ENCODE peak calls at places on chromosomes 4 and X, in ten cellular contexts. One of them, this sample, is unnamed.

GRCh38 chr4:188903995-188904394 is 764.8 kb downstream of the TRIML1 start:
- DNase-seq in SK-N-SH: no peak
- DNase-seq in kidney epithelial cell: no peak
- DNase-seq in heart right ventricle: no peak
- DNase-seq in astrocyte of the spinal cord: no peak
- DNase-seq in transverse colon: no peak
- DNase-seq in tibial nerve: no peak
- DNase-seq in fibroblast of pulmonary artery: no peak
- DNase-seq in AG10803: no peak
- DNase-seq in keratinocyte: no peak
- DNase-seq in this sample: no peak

GRCh38 chr4:110586137-110586850 is 36.6 kb downstream of the PITX2 start:
- DNase-seq in SK-N-SH: peak
- DNase-seq in kidney epithelial cell: peak
- DNase-seq in heart right ventricle: no peak
- DNase-seq in astrocyte of the spinal cord: peak
- DNase-seq in transverse colon: no peak
- DNase-seq in tibial nerve: no peak
- DNase-seq in fibroblast of pulmonary artery: peak
- DNase-seq in AG10803: peak
- DNase-seq in keratinocyte: no peak
- DNase-seq in this sample: peak

GRCh38 chr4:2105559-2105958 is 46.4 kb downstream of the NAT8L start:
- DNase-seq in SK-N-SH: no peak
- DNase-seq in kidney epithelial cell: no peak
- DNase-seq in heart right ventricle: no peak
- DNase-seq in astrocyte of the spinal cord: no peak
- DNase-seq in transverse colon: no peak
- DNase-seq in tibial nerve: no peak
- DNase-seq in fibroblast of pulmonary artery: peak
- DNase-seq in AG10803: peak
- DNase-seq in keratinocyte: no peak
- DNase-seq in this sample: peak

GRCh38 chr4:117692538-117692937 is 341.7 kb upstream of the NDST3 start:
- DNase-seq in SK-N-SH: no peak
- DNase-seq in kidney epithelial cell: no peak
- DNase-seq in heart right ventricle: no peak
- DNase-seq in astrocyte of the spinal cord: no peak
- DNase-seq in transverse colon: no peak
- DNase-seq in tibial nerve: no peak
- DNase-seq in fibroblast of pulmonary artery: no peak
- DNase-seq in AG10803: no peak
- DNase-seq in keratinocyte: no peak
- DNase-seq in this sample: no peak

GRCh38 chrX:149867488-149867887 is 13.5 kb upstream of the MAGEA8 start:
- DNase-seq in SK-N-SH: no peak
- DNase-seq in kidney epithelial cell: no peak
- DNase-seq in heart right ventricle: no peak
- DNase-seq in astrocyte of the spinal cord: no peak
- DNase-seq in transverse colon: no peak
- DNase-seq in tibial nerve: no peak
- DNase-seq in fibroblast of pulmonary artery: no peak
- DNase-seq in AG10803: no peak
- DNase-seq in keratinocyte: no peak
- DNase-seq in this sample: no peak

GRCh38 chrX:151754042-151754419 is 19.5 kb downstream of the CNGA2 start:
- DNase-seq in SK-N-SH: no peak
- DNase-seq in kidney epithelial cell: peak
- DNase-seq in heart right ventricle: no peak
- DNase-seq in astrocyte of the spinal cord: peak
- DNase-seq in transverse colon: no peak
- DNase-seq in tibial nerve: no peak
- DNase-seq in fibroblast of pulmonary artery: peak
- DNase-seq in AG10803: peak
- DNase-seq in keratinocyte: peak
- DNase-seq in this sample: peak

GRCh38 chr4:176444741-176445140 is 125.0 kb downstream of the SPCS3 start:
- DNase-seq in SK-N-SH: no peak
- DNase-seq in kidney epithelial cell: no peak
- DNase-seq in heart right ventricle: no peak
- DNase-seq in astrocyte of the spinal cord: peak
- DNase-seq in transverse colon: no peak
- DNase-seq in tibial nerve: no peak
- DNase-seq in fibroblast of pulmonary artery: peak
- DNase-seq in AG10803: peak
- DNase-seq in keratinocyte: no peak
- DNase-seq in this sample: peak

GRCh38 chr4:13527192-13527982 is 16.9 kb downstream of the NKX3-2 start:
- DNase-seq in SK-N-SH: peak
- DNase-seq in kidney epithelial cell: no peak
- DNase-seq in heart right ventricle: no peak
- DNase-seq in astrocyte of the spinal cord: no peak
- DNase-seq in transverse colon: no peak
- DNase-seq in tibial nerve: no peak
- DNase-seq in fibroblast of pulmonary artery: no peak
- DNase-seq in AG10803: no peak
- DNase-seq in keratinocyte: no peak
- DNase-seq in this sample: peak

GRCh38 chr4:154928640-154929257 is 147.7 kb downstream of the RBM46 start:
- DNase-seq in SK-N-SH: peak
- DNase-seq in kidney epithelial cell: peak
- DNase-seq in heart right ventricle: no peak
- DNase-seq in astrocyte of the spinal cord: peak
- DNase-seq in transverse colon: no peak
- DNase-seq in tibial nerve: no peak
- DNase-seq in fibroblast of pulmonary artery: peak
- DNase-seq in AG10803: peak
- DNase-seq in keratinocyte: no peak
- DNase-seq in this sample: peak

GRCh38 chr4:80097395-80098177 is 24.6 kb upstream of the ANTXR2 start:
- DNase-seq in SK-N-SH: peak
- DNase-seq in kidney epithelial cell: no peak
- DNase-seq in heart right ventricle: peak
- DNase-seq in astrocyte of the spinal cord: peak
- DNase-seq in transverse colon: peak
- DNase-seq in tibial nerve: peak
- DNase-seq in fibroblast of pulmonary artery: peak
- DNase-seq in AG10803: peak
- DNase-seq in keratinocyte: peak
- DNase-seq in this sample: peak

GRCh38 chrX:110182362-110182761 is 135.5 kb downstream of the AMMECR1 start:
- DNase-seq in SK-N-SH: no peak
- DNase-seq in kidney epithelial cell: no peak
- DNase-seq in heart right ventricle: no peak
- DNase-seq in astrocyte of the spinal cord: no peak
- DNase-seq in transverse colon: no peak
- DNase-seq in tibial nerve: no peak
- DNase-seq in fibroblast of pulmonary artery: no peak
- DNase-seq in AG10803: peak
- DNase-seq in keratinocyte: no peak
- DNase-seq in this sample: peak

GRCh38 chrX:63250253-63250868 is 100.8 kb downstream of the SPIN4 start:
- DNase-seq in SK-N-SH: peak
- DNase-seq in kidney epithelial cell: peak
- DNase-seq in heart right ventricle: peak
- DNase-seq in astrocyte of the spinal cord: peak
- DNase-seq in transverse colon: peak
- DNase-seq in tibial nerve: peak
- DNase-seq in fibroblast of pulmonary artery: peak
- DNase-seq in AG10803: peak
- DNase-seq in keratinocyte: peak
- DNase-seq in this sample: peak

GRCh38 chrX:115632455-115632854 is 71.5 kb downstream of the PLS3 start:
- DNase-seq in SK-N-SH: no peak
- DNase-seq in kidney epithelial cell: no peak
- DNase-seq in heart right ventricle: no peak
- DNase-seq in astrocyte of the spinal cord: peak
- DNase-seq in transverse colon: no peak
- DNase-seq in tibial nerve: no peak
- DNase-seq in fibroblast of pulmonary artery: no peak
- DNase-seq in AG10803: no peak
- DNase-seq in keratinocyte: no peak
- DNase-seq in this sample: no peak

GRCh38 chr4:181528570-181529184 is 714.5 kb upstream of the TENM3 start:
- DNase-seq in SK-N-SH: peak
- DNase-seq in kidney epithelial cell: peak
- DNase-seq in heart right ventricle: peak
- DNase-seq in astrocyte of the spinal cord: peak
- DNase-seq in transverse colon: peak
- DNase-seq in tibial nerve: peak
- DNase-seq in fibroblast of pulmonary artery: peak
- DNase-seq in AG10803: peak
- DNase-seq in keratinocyte: peak
- DNase-seq in this sample: no peak

GRCh38 chr4:138658518-138658917 is 357.1 kb upstream of the NOCT start:
- DNase-seq in SK-N-SH: no peak
- DNase-seq in kidney epithelial cell: no peak
- DNase-seq in heart right ventricle: no peak
- DNase-seq in astrocyte of the spinal cord: no peak
- DNase-seq in transverse colon: no peak
- DNase-seq in tibial nerve: no peak
- DNase-seq in fibroblast of pulmonary artery: no peak
- DNase-seq in AG10803: no peak
- DNase-seq in keratinocyte: no peak
- DNase-seq in this sample: no peak

GRCh38 chrX:118637997-118638396 is 89.4 kb upstream of the IL13RA1 start:
- DNase-seq in SK-N-SH: no peak
- DNase-seq in kidney epithelial cell: no peak
- DNase-seq in heart right ventricle: no peak
- DNase-seq in astrocyte of the spinal cord: no peak
- DNase-seq in transverse colon: no peak
- DNase-seq in tibial nerve: no peak
- DNase-seq in fibroblast of pulmonary artery: peak
- DNase-seq in AG10803: no peak
- DNase-seq in keratinocyte: no peak
- DNase-seq in this sample: no peak
- TF ChIP-seq CTCF in SK-N-SH: peak
- TF ChIP-seq CTCF in kidney epithelial cell: peak
- TF ChIP-seq CTCF in heart right ventricle: peak
- TF ChIP-seq CTCF in astrocyte of the spinal cord: no peak
- TF ChIP-seq CTCF in transverse colon: peak
- TF ChIP-seq CTCF in tibial nerve: peak
- TF ChIP-seq CTCF in fibroblast of pulmonary artery: peak
- TF ChIP-seq CTCF in AG10803: peak
- TF ChIP-seq CTCF in keratinocyte: peak
- TF ChIP-seq CTCF in this sample: peak

GRCh38 chrX:85379174-85379907 is at the start of gene POF1B:
- DNase-seq in SK-N-SH: no peak
- DNase-seq in kidney epithelial cell: no peak
- DNase-seq in heart right ventricle: peak
- DNase-seq in astrocyte of the spinal cord: no peak
- DNase-seq in transverse colon: peak
- DNase-seq in tibial nerve: no peak
- DNase-seq in fibroblast of pulmonary artery: no peak
- DNase-seq in AG10803: no peak
- DNase-seq in keratinocyte: no peak
- DNase-seq in this sample: no peak
- H3K4me3 ChIP-seq in SK-N-SH: no peak
- H3K4me3 ChIP-seq in kidney epithelial cell: no peak
- H3K4me3 ChIP-seq in heart right ventricle: peak
- H3K4me3 ChIP-seq in astrocyte of the spinal cord: no peak
- H3K4me3 ChIP-seq in transverse colon: peak
- H3K4me3 ChIP-seq in tibial nerve: no peak
- H3K4me3 ChIP-seq in fibroblast of pulmonary artery: no peak
- H3K4me3 ChIP-seq in AG10803: no peak
- H3K4me3 ChIP-seq in keratinocyte: peak
- H3K4me3 ChIP-seq in this sample: no peak

DNA sequence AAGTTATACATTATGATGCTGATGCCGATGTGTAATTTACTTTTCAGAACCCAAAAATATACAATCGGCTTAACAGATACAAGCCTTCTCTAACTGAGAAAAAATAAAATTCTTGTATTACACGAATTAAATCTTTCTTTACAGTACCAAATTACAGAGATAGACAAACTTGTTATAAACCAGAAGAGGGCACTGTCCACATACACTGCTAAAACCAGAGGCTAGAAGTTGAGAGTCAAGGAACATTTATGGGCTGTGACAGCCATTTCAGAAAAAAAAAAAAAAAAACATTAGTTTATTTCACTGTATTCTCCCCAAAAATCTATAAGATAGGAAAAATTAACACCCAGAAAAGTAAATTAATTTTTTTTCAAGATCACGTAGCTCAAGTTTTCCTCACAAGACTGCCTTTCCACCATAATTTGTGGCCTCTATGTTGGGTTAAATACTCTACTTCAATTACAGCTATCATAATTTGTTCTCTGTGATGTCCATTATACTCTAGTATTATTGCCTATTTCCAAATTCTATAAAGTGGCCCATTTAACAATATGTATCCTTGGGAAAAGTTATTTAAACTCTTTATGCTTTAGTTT is 12.0 kb downstream of the EREG start:
- DNase-seq in SK-N-SH: peak
- DNase-seq in kidney epithelial cell: no peak
- DNase-seq in heart right ventricle: no peak
- DNase-seq in astrocyte of the spinal cord: peak
- DNase-seq in transverse colon: no peak
- DNase-seq in tibial nerve: no peak
- DNase-seq in fibroblast of pulmonary artery: peak
- DNase-seq in AG10803: peak
- DNase-seq in keratinocyte: no peak
- DNase-seq in this sample: peak
- TF ChIP-seq CTCF in SK-N-SH: peak
- TF ChIP-seq CTCF in kidney epithelial cell: peak
- TF ChIP-seq CTCF in heart right ventricle: peak
- TF ChIP-seq CTCF in astrocyte of the spinal cord: peak
- TF ChIP-seq CTCF in transverse colon: peak
- TF ChIP-seq CTCF in tibial nerve: peak
- TF ChIP-seq CTCF in fibroblast of pulmonary artery: peak
- TF ChIP-seq CTCF in AG10803: peak
- TF ChIP-seq CTCF in keratinocyte: peak
- TF ChIP-seq CTCF in this sample: peak

DNA sequence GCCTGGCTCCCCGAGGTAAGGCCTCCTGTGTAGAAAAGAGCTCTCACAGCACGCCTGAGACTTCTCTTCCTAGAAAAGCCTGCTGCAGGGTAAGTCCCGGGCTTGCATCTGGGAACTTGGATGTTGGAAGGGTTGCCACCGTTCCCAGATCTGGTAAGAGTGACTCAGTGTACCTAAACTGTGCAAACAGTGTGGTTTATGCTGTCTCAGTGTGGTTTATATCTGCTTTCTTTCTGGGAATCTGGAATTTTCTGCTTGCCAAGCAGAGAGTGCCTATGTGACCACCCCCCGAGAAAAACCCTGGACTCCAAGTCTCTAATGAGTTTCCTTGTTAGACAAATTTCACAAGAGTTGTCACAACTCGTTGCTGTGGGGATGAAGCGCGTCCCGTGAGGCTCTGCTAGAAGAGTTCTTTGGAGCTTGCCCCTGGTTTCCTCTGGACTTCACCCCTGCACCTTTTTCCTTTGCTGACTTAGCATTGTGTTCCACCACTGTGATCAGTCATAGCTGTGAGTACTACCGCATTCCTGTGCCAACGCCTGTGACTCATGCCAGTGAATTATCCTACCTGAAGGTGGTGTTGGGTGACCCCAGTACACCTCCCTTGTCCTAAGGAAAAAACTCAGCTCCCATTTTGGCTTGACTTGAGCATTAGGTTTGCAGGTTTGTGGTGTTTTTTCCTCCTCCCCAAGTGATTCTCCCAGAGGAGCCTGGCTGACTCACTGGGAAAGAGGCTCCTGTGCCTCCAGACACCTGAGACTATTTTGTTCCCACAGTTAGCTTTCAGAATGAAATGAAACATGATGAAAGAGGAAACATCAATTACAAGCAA is 14.5 kb downstream of the SLC2A9 start:
- DNase-seq in SK-N-SH: no peak
- DNase-seq in kidney epithelial cell: peak
- DNase-seq in heart right ventricle: no peak
- DNase-seq in astrocyte of the spinal cord: peak
- DNase-seq in transverse colon: peak
- DNase-seq in tibial nerve: no peak
- DNase-seq in fibroblast of pulmonary artery: peak
- DNase-seq in AG10803: peak
- DNase-seq in keratinocyte: peak
- DNase-seq in this sample: no peak
- H3K4me3 ChIP-seq in SK-N-SH: no peak
- H3K4me3 ChIP-seq in kidney epithelial cell: no peak
- H3K4me3 ChIP-seq in heart right ventricle: no peak
- H3K4me3 ChIP-seq in astrocyte of the spinal cord: no peak
- H3K4me3 ChIP-seq in transverse colon: no peak
- H3K4me3 ChIP-seq in tibial nerve: no peak
- H3K4me3 ChIP-seq in fibroblast of pulmonary artery: no peak
- H3K4me3 ChIP-seq in AG10803: no peak
- H3K4me3 ChIP-seq in keratinocyte: no peak
- H3K4me3 ChIP-seq in this sample: no peak

This sample was measured in foreskin fibroblast.